ENCODE peak calls at places on chromosomes 1 and 21, in eight cellular contexts. V is left ventricle myocardium inferior, Q is stomach, F is HAP-1, E is suprapubic skin, P is H1, J is MM.1S, A is SJSA1. K is an unnamed sample.

GRCh38 chr1:110601332-110601731 is 4.8 kb downstream of the KCNA2 start:
- DNase-seq in V (no peak), F (no peak), A (peak; percentile 9), J (no peak), E (peak; percentile 9), P (no peak), Q (no peak), K (no peak)

GRCh38 chr21:44517175-44517899 is 22.7 kb downstream of the KRTAP10-1 start:
- DNase-seq in J (peak; percentile 74), P (no peak), A (no peak), E (no peak), Q (peak; percentile 38), V (no peak), F (no peak), K (peak; percentile 60)

GRCh38 chr21:44322621-44323325 is 16.4 kb downstream of the CFAP410 start:
- DNase-seq in Q (no peak), F (no peak), E (no peak), J (no peak), V (no peak), A (no peak), P (no peak), K (no peak)

GRCh38 chr1:20654104-20654690 is 7.0 kb downstream of the DDOST start:
- DNase-seq in J (no peak), P (no peak), E (no peak), A (no peak), Q (no peak), F (no peak), V (peak; percentile 43), K (no peak)

GRCh38 chr1:154881820-154882535 is 11.9 kb upstream of the KCNN3 start:
- DNase-seq in A (no peak), P (no peak), E (no peak), F (no peak), Q (no peak), V (no peak), J (no peak), K (peak; percentile 58)

GRCh38 chr1:157105988-157106812 is 6.6 kb upstream of the ETV3L start:
- DNase-seq in F (no peak), V (no peak), A (peak; percentile 69), E (peak; percentile 69), P (no peak), Q (peak; percentile 41), J (peak; percentile 16), K (peak; percentile 73)

GRCh38 chr21:38831526-38832467 is 26.1 kb downstream of the ETS2 start:
- DNase-seq in A (peak; percentile 76), J (peak; percentile 14), V (peak; percentile 48), E (no peak), P (no peak), F (no peak), Q (peak; percentile 68), K (no peak)

GRCh38 chr21:45741691-45742090 is 98.2 kb downstream of the PCBP3 start:
- DNase-seq in A (no peak), V (no peak), F (no peak), J (no peak), Q (no peak), P (no peak), E (no peak), K (no peak)

GRCh38 chr1:26280333-26281042 is 602 bp downstream of the SH3BGRL3 start:
- DNase-seq in E (no peak), Q (peak; percentile 27), V (no peak), J (no peak), A (peak; percentile 65), F (no peak), P (no peak), K (no peak)

GRCh38 chr1:38788285-38788684 is 71.3 kb downstream of the RRAGC start:
- DNase-seq in P (peak; percentile 44), E (no peak), V (no peak), Q (no peak), J (no peak), F (no peak), A (no peak), K (no peak)

GRCh38 chr1:38787041-38787440 is 72.5 kb downstream of the RRAGC start:
- DNase-seq in F (no peak), V (no peak), E (no peak), A (peak; percentile 91), J (no peak), Q (no peak), P (peak; percentile 33), K (no peak)

GRCh38 chr1:38784452-38785284 is 74.9 kb downstream of the RRAGC start:
- DNase-seq in J (no peak), Q (no peak), E (no peak), F (no peak), P (no peak), A (peak; percentile 58), V (no peak), K (no peak)

GRCh38 chr1:38785285-38786039 is 74.1 kb downstream of the RRAGC start:
- DNase-seq in J (no peak), E (no peak), Q (no peak), F (no peak), P (no peak), A (peak; percentile 85), V (no peak), K (no peak)

DNA sequence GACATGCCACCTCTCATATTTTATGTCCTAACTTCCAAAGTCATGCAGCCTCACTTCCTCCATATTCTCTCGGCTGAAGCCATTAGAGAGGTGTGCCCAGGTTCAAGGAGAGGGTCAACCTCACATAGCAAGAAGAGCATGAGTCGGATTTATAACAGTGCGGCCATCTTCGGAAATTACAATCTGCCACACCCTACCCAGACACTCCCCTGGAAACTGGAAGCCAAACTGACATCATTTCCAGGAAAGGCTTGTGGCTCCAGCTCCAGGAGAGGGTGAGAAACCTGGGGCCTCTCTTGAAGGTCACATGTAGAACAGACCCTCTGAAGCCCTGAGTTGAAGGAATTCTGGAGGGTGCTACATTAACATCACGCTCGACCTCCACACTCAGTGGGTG is 73.5 kb downstream of the RRAGC start:
- DNase-seq in Q (no peak), F (no peak), V (no peak), A (peak; percentile 62), E (no peak), P (no peak), J (no peak), K (no peak)
- H3K27me3 ChIP-seq in Q (peaks cover 95% of the 10 kb centered on the region), F (peaks cover 13% of the 10 kb centered on the region), V (peaks cover 100% of the 10 kb centered on the region), A (no peaks in the 10 kb centered on the region), E (peaks cover 63% of the 10 kb centered on the region), P (no peaks in the 10 kb centered on the region), J (no peaks in the 10 kb centered on the region), K (peaks cover 69% of the 10 kb centered on the region)

DNA sequence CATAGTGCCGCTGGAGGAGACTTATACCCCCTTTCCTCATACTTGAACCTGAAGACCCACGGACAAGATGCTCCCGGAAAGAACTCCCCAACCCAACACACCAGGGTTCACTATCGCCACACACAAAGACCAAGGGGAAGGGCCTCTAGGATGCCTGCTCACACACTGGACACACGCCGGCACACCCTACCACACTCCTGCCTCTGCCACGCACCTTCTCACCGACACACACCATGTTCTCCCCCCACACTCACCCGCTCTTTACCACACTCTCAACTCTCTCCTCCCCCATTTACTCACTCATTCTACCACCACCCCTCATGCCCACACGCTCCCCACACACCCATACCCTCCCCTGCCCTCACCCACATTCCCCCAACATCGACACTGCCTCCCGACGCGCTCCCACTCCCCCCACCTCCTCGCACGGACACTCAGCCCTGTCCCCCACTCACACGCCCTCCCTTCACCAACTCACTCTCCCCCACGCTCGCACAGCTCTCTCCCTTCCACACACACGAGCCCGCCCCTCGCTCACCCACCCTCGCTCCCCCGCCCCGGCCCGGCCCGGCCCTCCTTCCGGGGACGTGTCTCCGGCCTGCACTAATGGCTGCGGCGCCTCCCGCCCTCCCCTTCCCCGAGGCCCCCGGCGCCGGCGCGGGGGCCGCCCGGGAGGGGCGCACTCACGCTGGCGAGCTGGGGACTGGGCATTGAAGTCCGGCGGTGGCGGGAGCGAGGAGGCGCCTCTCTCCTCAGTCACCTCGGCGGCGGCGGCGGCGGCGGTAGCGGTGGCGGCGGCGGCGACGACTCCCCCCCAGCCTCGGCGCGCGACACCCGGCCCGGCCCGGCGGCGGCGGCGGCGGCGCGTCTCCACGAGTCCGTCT is 626 bp downstream of the PTP4A2 start:
- DNase-seq in P (peak; percentile 68), A (peak; percentile 68), Q (peak; percentile 79), F (no peak), E (peak; percentile 89), J (peak; percentile 58), V (peak; percentile 85), K (peak; percentile 93)
- H3K4me1 ChIP-seq in P (peaks cover 3% of the 10 kb centered on the region), A (peaks cover 61% of the 10 kb centered on the region), Q (peaks cover 78% of the 10 kb centered on the region), F (peaks cover 49% of the 10 kb centered on the region), E (peaks cover 69% of the 10 kb centered on the region), J (peaks cover 33% of the 10 kb centered on the region), V (peaks cover 70% of the 10 kb centered on the region), K (peaks cover 67% of the 10 kb centered on the region)

GRCh38 chr1:79113836-79114235 is 107.3 kb upstream of the ADGRL4 start:
- DNase-seq in J (peak; percentile 85), P (no peak), F (no peak), V (no peak), A (no peak), E (no peak), Q (no peak), K (no peak)
- H3K9me3 ChIP-seq in J (no peaks in the 10 kb centered on the region), P (no peaks in the 10 kb centered on the region), F (no peaks in the 10 kb centered on the region), V (no peaks in the 10 kb centered on the region), A (no peaks in the 10 kb centered on the region), E (no peaks in the 10 kb centered on the region), Q (no peaks in the 10 kb centered on the region), K (no peaks in the 10 kb centered on the region)

DNA sequence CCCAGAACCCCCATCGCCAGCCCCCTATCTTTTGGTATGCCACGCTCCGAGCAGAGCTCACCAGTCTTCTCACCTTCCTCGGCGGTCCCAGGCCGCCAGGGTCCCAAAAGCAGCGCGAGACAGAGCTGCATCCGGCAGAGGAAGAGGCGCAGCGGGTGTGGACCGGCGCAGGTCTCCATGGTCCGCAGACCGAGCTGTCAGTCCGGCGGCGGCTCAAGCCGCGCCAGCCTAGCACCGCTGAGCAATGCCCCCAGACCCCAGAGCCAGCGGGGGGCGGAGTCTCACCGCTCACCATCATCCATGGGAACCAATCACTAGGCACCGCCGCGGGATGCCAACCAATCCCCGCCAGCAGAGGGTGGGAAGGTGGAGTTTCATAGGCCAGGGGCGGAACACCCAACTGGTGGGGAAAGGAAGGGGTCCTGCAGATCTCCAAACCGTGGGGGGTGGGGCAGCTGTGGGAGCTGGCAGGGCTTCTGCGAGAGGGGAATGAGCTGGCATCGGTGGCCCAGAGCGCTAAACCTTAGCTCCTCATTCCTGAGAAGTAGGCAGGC is at the start of gene EPHA10:
- DNase-seq in E (no peak), A (no peak), P (peak; percentile 90), V (no peak), Q (no peak), J (no peak), F (no peak), K (no peak)
- H3K27me3 ChIP-seq in E (peaks cover 90% of the 10 kb centered on the region), A (peaks cover 55% of the 10 kb centered on the region), P (peaks cover 15% of the 10 kb centered on the region), V (peaks cover 99% of the 10 kb centered on the region), Q (peaks cover 100% of the 10 kb centered on the region), J (peaks cover 57% of the 10 kb centered on the region), F (peaks cover 42% of the 10 kb centered on the region), K (peaks cover 81% of the 10 kb centered on the region)

DNA sequence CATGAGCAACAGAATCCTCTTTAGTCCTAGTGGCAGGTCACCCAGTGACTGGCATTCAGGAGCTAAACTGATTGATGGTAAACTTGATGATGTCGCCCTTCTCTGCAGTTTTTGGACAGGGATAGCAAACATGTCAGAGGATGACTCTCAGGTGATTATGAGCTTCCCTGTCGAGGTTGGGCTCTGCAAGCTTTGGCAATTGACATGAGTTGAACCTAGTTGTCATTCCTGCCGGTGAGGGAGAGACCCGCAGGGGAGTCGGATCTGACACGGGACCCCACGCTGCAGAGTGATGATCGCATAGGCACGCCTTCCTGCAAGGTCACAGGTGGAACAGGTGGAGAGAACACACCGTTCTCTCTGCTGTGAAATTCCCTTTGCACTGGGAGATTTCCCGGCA is 438.0 kb upstream of the VAMP3 start:
- DNase-seq in A (no peak), E (peak; percentile 29), J (no peak), F (no peak), V (no peak), P (no peak), Q (no peak), K (no peak)
- H3K4me1 ChIP-seq in A (peaks cover 38% of the 10 kb centered on the region), E (peaks cover 13% of the 10 kb centered on the region), J (no peaks in the 10 kb centered on the region), F (no peaks in the 10 kb centered on the region), V (peaks cover 13% of the 10 kb centered on the region), P (peaks cover 2% of the 10 kb centered on the region), Q (peaks cover 9% of the 10 kb centered on the region), K (peaks cover 5% of the 10 kb centered on the region)

GRCh38 chr1:228240411-228241240 is 32.8 kb downstream of the OBSCN start:
- DNase-seq in F (no peak), V (no peak), E (no peak), Q (no peak), A (no peak), P (peak; percentile 28), J (no peak), K (no peak)
- H3K9me3 ChIP-seq in F (peaks cover 2% of the 10 kb centered on the region), V (peaks cover 46% of the 10 kb centered on the region), E (peaks cover 12% of the 10 kb centered on the region), Q (peaks cover 48% of the 10 kb centered on the region), A (peaks cover 10% of the 10 kb centered on the region), P (peaks cover 50% of the 10 kb centered on the region), J (no peaks in the 10 kb centered on the region), K (peaks cover 16% of the 10 kb centered on the region)